ENCODE peak calls at places on chromosome 7, in ten cellular contexts. One of them, this sample, is unnamed.

GRCh38 chr7:157809154-157809862 is 472.5 kb downstream of the DNAJB6 start:
- DNase-seq in hepatocyte: no peak
- DNase-seq in MM.1S: no peak
- DNase-seq in fibroblast of lung: no peak
- DNase-seq in HCT116: no peak
- DNase-seq in neural progenitor cell: no peak
- DNase-seq in H9: no peak
- DNase-seq in DND-41: no peak
- DNase-seq in GM23248: no peak
- DNase-seq in PC-3: no peak
- DNase-seq in this sample: no peak

GRCh38 chr7:104135760-104136558 is 71.9 kb downstream of the ORC5 start:
- DNase-seq in hepatocyte: no peak
- DNase-seq in MM.1S: no peak
- DNase-seq in fibroblast of lung: no peak
- DNase-seq in HCT116: no peak
- DNase-seq in neural progenitor cell: no peak
- DNase-seq in H9: no peak
- DNase-seq in DND-41: no peak
- DNase-seq in GM23248: no peak
- DNase-seq in PC-3: no peak
- DNase-seq in this sample: no peak

GRCh38 chr7:133364959-133365680 is 112.2 kb downstream of the EXOC4 start:
- DNase-seq in hepatocyte: no peak
- DNase-seq in MM.1S: no peak
- DNase-seq in fibroblast of lung: peak
- DNase-seq in HCT116: no peak
- DNase-seq in neural progenitor cell: no peak
- DNase-seq in H9: no peak
- DNase-seq in DND-41: no peak
- DNase-seq in GM23248: peak
- DNase-seq in PC-3: no peak
- DNase-seq in this sample: no peak

GRCh38 chr7:78395298-78396120 is 596.9 kb downstream of the PHTF2 start:
- DNase-seq in hepatocyte: no peak
- DNase-seq in MM.1S: no peak
- DNase-seq in fibroblast of lung: peak
- DNase-seq in HCT116: no peak
- DNase-seq in neural progenitor cell: no peak
- DNase-seq in H9: no peak
- DNase-seq in DND-41: no peak
- DNase-seq in GM23248: no peak
- DNase-seq in PC-3: no peak
- DNase-seq in this sample: no peak

GRCh38 chr7:142385528-142386340 is 127.9 kb upstream of the PRSS58 start:
- DNase-seq in hepatocyte: peak
- DNase-seq in MM.1S: peak
- DNase-seq in fibroblast of lung: peak
- DNase-seq in HCT116: peak
- DNase-seq in neural progenitor cell: peak
- DNase-seq in H9: peak
- DNase-seq in DND-41: peak
- DNase-seq in GM23248: peak
- DNase-seq in PC-3: peak
- DNase-seq in this sample: peak

GRCh38 chr7:54704851-54705250 is 54.2 kb downstream of the SEC61G start:
- DNase-seq in hepatocyte: no peak
- DNase-seq in MM.1S: peak
- DNase-seq in fibroblast of lung: no peak
- DNase-seq in HCT116: no peak
- DNase-seq in neural progenitor cell: no peak
- DNase-seq in H9: no peak
- DNase-seq in DND-41: no peak
- DNase-seq in GM23248: no peak
- DNase-seq in PC-3: no peak
- DNase-seq in this sample: no peak

GRCh38 chr7:21355406-21355874 is 72.4 kb upstream of the SP4 start:
- DNase-seq in hepatocyte: no peak
- DNase-seq in MM.1S: peak
- DNase-seq in fibroblast of lung: no peak
- DNase-seq in HCT116: no peak
- DNase-seq in neural progenitor cell: no peak
- DNase-seq in H9: no peak
- DNase-seq in DND-41: no peak
- DNase-seq in GM23248: no peak
- DNase-seq in PC-3: no peak
- DNase-seq in this sample: no peak

GRCh38 chr7:3028071-3028766 is 15.4 kb downstream of the CARD11 start:
- DNase-seq in hepatocyte: peak
- DNase-seq in MM.1S: no peak
- DNase-seq in fibroblast of lung: peak
- DNase-seq in HCT116: no peak
- DNase-seq in neural progenitor cell: no peak
- DNase-seq in H9: no peak
- DNase-seq in DND-41: no peak
- DNase-seq in GM23248: peak
- DNase-seq in PC-3: peak
- DNase-seq in this sample: peak

GRCh38 chr7:28922618-28923331 is 35.4 kb downstream of the TRIL start:
- DNase-seq in hepatocyte: peak
- DNase-seq in MM.1S: peak
- DNase-seq in fibroblast of lung: peak
- DNase-seq in HCT116: peak
- DNase-seq in neural progenitor cell: peak
- DNase-seq in H9: peak
- DNase-seq in DND-41: peak
- DNase-seq in GM23248: peak
- DNase-seq in PC-3: peak
- DNase-seq in this sample: peak

GRCh38 chr7:28931565-28931964 is 26.6 kb downstream of the TRIL start:
- DNase-seq in hepatocyte: no peak
- DNase-seq in MM.1S: no peak
- DNase-seq in fibroblast of lung: no peak
- DNase-seq in HCT116: no peak
- DNase-seq in neural progenitor cell: no peak
- DNase-seq in H9: no peak
- DNase-seq in DND-41: no peak
- DNase-seq in GM23248: no peak
- DNase-seq in PC-3: no peak
- DNase-seq in this sample: no peak

GRCh38 chr7:28921822-28922221 is 36.3 kb downstream of the TRIL start:
- DNase-seq in hepatocyte: peak
- DNase-seq in MM.1S: peak
- DNase-seq in fibroblast of lung: peak
- DNase-seq in HCT116: peak
- DNase-seq in neural progenitor cell: peak
- DNase-seq in H9: peak
- DNase-seq in DND-41: peak
- DNase-seq in GM23248: peak
- DNase-seq in PC-3: peak
- DNase-seq in this sample: peak

GRCh38 chr7:28926871-28927597 is 31.1 kb downstream of the TRIL start:
- DNase-seq in hepatocyte: peak
- DNase-seq in MM.1S: peak
- DNase-seq in fibroblast of lung: peak
- DNase-seq in HCT116: peak
- DNase-seq in neural progenitor cell: peak
- DNase-seq in H9: peak
- DNase-seq in DND-41: peak
- DNase-seq in GM23248: peak
- DNase-seq in PC-3: peak
- DNase-seq in this sample: peak
- H2AFZ ChIP-seq in hepatocyte: peak
- H2AFZ ChIP-seq in MM.1S: peak
- H2AFZ ChIP-seq in fibroblast of lung: peak
- H2AFZ ChIP-seq in HCT116: peak
- H2AFZ ChIP-seq in neural progenitor cell: peak
- H2AFZ ChIP-seq in H9: peak
- H2AFZ ChIP-seq in DND-41: peak
- H2AFZ ChIP-seq in GM23248: peak
- H2AFZ ChIP-seq in PC-3: peak
- H2AFZ ChIP-seq in this sample: peak

GRCh38 chr7:156036153-156036552 is 223.9 kb upstream of the SHH start:
- DNase-seq in hepatocyte: no peak
- DNase-seq in MM.1S: no peak
- DNase-seq in fibroblast of lung: no peak
- DNase-seq in HCT116: no peak
- DNase-seq in neural progenitor cell: no peak
- DNase-seq in H9: no peak
- DNase-seq in DND-41: no peak
- DNase-seq in GM23248: no peak
- DNase-seq in PC-3: peak
- DNase-seq in this sample: no peak

GRCh38 chr7:156029460-156030007 is 217.3 kb upstream of the SHH start:
- DNase-seq in hepatocyte: no peak
- DNase-seq in MM.1S: no peak
- DNase-seq in fibroblast of lung: no peak
- DNase-seq in HCT116: no peak
- DNase-seq in neural progenitor cell: no peak
- DNase-seq in H9: no peak
- DNase-seq in DND-41: no peak
- DNase-seq in GM23248: no peak
- DNase-seq in PC-3: no peak
- DNase-seq in this sample: no peak

GRCh38 chr7:156031679-156032478 is 219.6 kb upstream of the SHH start:
- DNase-seq in hepatocyte: no peak
- DNase-seq in MM.1S: no peak
- DNase-seq in fibroblast of lung: no peak
- DNase-seq in HCT116: no peak
- DNase-seq in neural progenitor cell: no peak
- DNase-seq in H9: no peak
- DNase-seq in DND-41: no peak
- DNase-seq in GM23248: no peak
- DNase-seq in PC-3: no peak
- DNase-seq in this sample: no peak

GRCh38 chr7:156034397-156034796 is 222.1 kb upstream of the SHH start:
- DNase-seq in hepatocyte: no peak
- DNase-seq in MM.1S: no peak
- DNase-seq in fibroblast of lung: no peak
- DNase-seq in HCT116: no peak
- DNase-seq in neural progenitor cell: no peak
- DNase-seq in H9: no peak
- DNase-seq in DND-41: no peak
- DNase-seq in GM23248: no peak
- DNase-seq in PC-3: peak
- DNase-seq in this sample: no peak

DNA sequence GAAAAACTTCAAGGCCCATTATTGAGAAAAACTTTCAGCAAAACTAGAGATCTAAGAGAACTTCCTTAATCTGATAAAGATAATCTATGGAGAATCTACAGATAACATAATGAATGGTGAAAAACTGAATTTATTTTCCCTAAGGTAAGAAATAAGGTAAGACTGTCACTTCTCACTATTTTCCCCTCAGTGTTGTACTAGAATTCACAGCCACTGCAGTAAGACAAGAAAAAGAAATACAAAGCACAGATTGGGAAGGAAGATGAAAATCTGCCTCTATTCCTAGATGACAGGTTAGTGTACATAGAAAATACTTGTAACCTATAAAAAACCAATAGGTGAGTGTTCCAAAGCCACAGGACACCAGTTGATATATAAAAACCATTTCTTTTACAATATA is 220.7 kb upstream of the SHH start:
- DNase-seq in hepatocyte: no peak
- DNase-seq in MM.1S: no peak
- DNase-seq in fibroblast of lung: no peak
- DNase-seq in HCT116: no peak
- DNase-seq in neural progenitor cell: no peak
- DNase-seq in H9: no peak
- DNase-seq in DND-41: no peak
- DNase-seq in GM23248: no peak
- DNase-seq in PC-3: no peak
- DNase-seq in this sample: no peak
- H2AFZ ChIP-seq in hepatocyte: no peak
- H2AFZ ChIP-seq in MM.1S: no peak
- H2AFZ ChIP-seq in fibroblast of lung: no peak
- H2AFZ ChIP-seq in HCT116: no peak
- H2AFZ ChIP-seq in neural progenitor cell: no peak
- H2AFZ ChIP-seq in H9: no peak
- H2AFZ ChIP-seq in DND-41: no peak
- H2AFZ ChIP-seq in GM23248: no peak
- H2AFZ ChIP-seq in PC-3: no peak
- H2AFZ ChIP-seq in this sample: no peak

DNA sequence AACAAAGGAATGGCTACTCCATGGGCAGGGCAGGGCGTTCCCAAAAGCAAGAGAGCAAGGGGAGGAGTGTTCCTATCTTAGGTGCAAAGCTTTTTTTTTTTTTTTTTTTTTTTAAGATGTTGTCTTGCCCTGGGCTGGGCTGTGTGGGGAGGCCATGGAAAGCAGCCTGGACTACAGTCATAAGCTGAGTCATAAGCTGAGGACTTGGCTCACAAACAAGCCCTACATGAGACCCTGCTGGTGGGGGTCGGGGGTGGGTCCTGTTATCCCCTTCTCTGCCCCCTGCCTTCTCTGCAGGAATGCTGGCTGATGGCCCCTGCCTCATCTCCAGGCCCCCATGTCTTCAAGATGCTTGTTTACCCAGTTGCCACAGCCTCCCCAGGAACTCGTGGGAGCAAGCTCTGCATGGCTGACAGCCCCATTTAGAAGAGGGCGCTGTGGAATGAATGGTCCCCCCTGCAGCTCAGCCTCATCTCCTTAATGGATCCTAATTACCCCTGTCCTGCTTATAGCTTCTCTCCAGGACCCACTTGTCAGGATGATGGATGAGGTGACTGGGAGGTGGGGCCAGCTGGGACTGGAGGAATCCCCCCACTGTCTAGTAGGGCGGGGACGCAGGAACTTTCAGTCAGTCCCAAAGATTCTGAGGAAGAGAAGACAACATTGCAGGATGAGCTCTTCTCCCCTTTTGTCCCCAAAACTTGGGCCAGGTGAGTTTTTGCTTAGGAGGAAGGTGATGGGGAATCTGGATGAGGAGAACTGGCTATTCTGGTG is 340.8 kb upstream of the PODXL start:
- DNase-seq in hepatocyte: no peak
- DNase-seq in MM.1S: no peak
- DNase-seq in fibroblast of lung: peak
- DNase-seq in HCT116: peak
- DNase-seq in neural progenitor cell: no peak
- DNase-seq in H9: peak
- DNase-seq in DND-41: no peak
- DNase-seq in GM23248: peak
- DNase-seq in PC-3: peak
- DNase-seq in this sample: peak
- H2AFZ ChIP-seq in hepatocyte: no peak
- H2AFZ ChIP-seq in MM.1S: no peak
- H2AFZ ChIP-seq in fibroblast of lung: no peak
- H2AFZ ChIP-seq in HCT116: no peak
- H2AFZ ChIP-seq in neural progenitor cell: no peak
- H2AFZ ChIP-seq in H9: no peak
- H2AFZ ChIP-seq in DND-41: no peak
- H2AFZ ChIP-seq in GM23248: no peak
- H2AFZ ChIP-seq in PC-3: no peak
- H2AFZ ChIP-seq in this sample: no peak

GRCh38 chr7:44124822-44125202 is 1.5 kb upstream of the POLD2 start:
- DNase-seq in hepatocyte: no peak
- DNase-seq in MM.1S: no peak
- DNase-seq in fibroblast of lung: no peak
- DNase-seq in HCT116: no peak
- DNase-seq in neural progenitor cell: no peak
- DNase-seq in H9: no peak
- DNase-seq in DND-41: no peak
- DNase-seq in GM23248: no peak
- DNase-seq in PC-3: no peak
- DNase-seq in this sample: no peak

GRCh38 chr7:44132039-44132438 is 8.7 kb upstream of the POLD2 start:
- DNase-seq in hepatocyte: no peak
- DNase-seq in MM.1S: no peak
- DNase-seq in fibroblast of lung: no peak
- DNase-seq in HCT116: no peak
- DNase-seq in neural progenitor cell: no peak
- DNase-seq in H9: no peak
- DNase-seq in DND-41: no peak
- DNase-seq in GM23248: peak
- DNase-seq in PC-3: no peak
- DNase-seq in this sample: no peak

GRCh38 chr7:44131173-44132009 is 8.0 kb upstream of the POLD2 start:
- DNase-seq in hepatocyte: peak
- DNase-seq in MM.1S: peak
- DNase-seq in fibroblast of lung: no peak
- DNase-seq in HCT116: no peak
- DNase-seq in neural progenitor cell: peak
- DNase-seq in H9: peak
- DNase-seq in DND-41: no peak
- DNase-seq in GM23248: peak
- DNase-seq in PC-3: peak
- DNase-seq in this sample: peak

GRCh38 chr7:44127161-44127560 is 3.8 kb upstream of the POLD2 start:
- DNase-seq in hepatocyte: no peak
- DNase-seq in MM.1S: no peak
- DNase-seq in fibroblast of lung: no peak
- DNase-seq in HCT116: no peak
- DNase-seq in neural progenitor cell: no peak
- DNase-seq in H9: no peak
- DNase-seq in DND-41: no peak
- DNase-seq in GM23248: no peak
- DNase-seq in PC-3: no peak
- DNase-seq in this sample: no peak

GRCh38 chr7:44128721-44129582 is 5.6 kb upstream of the POLD2 start:
- DNase-seq in hepatocyte: no peak
- DNase-seq in MM.1S: no peak
- DNase-seq in fibroblast of lung: no peak
- DNase-seq in HCT116: no peak
- DNase-seq in neural progenitor cell: no peak
- DNase-seq in H9: no peak
- DNase-seq in DND-41: no peak
- DNase-seq in GM23248: no peak
- DNase-seq in PC-3: no peak
- DNase-seq in this sample: no peak
- H2AFZ ChIP-seq in hepatocyte: no peak
- H2AFZ ChIP-seq in MM.1S: no peak
- H2AFZ ChIP-seq in fibroblast of lung: no peak
- H2AFZ ChIP-seq in HCT116: no peak
- H2AFZ ChIP-seq in neural progenitor cell: no peak
- H2AFZ ChIP-seq in H9: no peak
- H2AFZ ChIP-seq in DND-41: no peak
- H2AFZ ChIP-seq in GM23248: no peak
- H2AFZ ChIP-seq in PC-3: no peak
- H2AFZ ChIP-seq in this sample: no peak

This sample was measured in mammary epithelial cell.